ENCODE peak calls at places on chromosomes 13 and 19, in five cellular contexts. C is K562, V is HepG2, Z is GM12878, J is SK-N-SH. U is an unnamed sample.

GRCh38 chr13:108269601-108270328 is at the start of gene TNFSF13B:
- DNase-seq in J (peak; percentile 15), C (peak; percentile 9), V (peak; percentile 7), Z (peak; percentile 74), U (peak; percentile 60)

GRCh38 chr13:51643114-51643881 is 59.0 kb downstream of the WDFY2 start:
- DNase-seq in C (no peak), Z (no peak), J (no peak), V (peak; percentile 39), U (no peak)

GRCh38 chr13:38662362-38662761 is 24.5 kb upstream of the FREM2 start:
- DNase-seq in Z (no peak), C (no peak), J (no peak), V (no peak), U (no peak)

GRCh38 chr19:45051929-45052579 is 13.2 kb downstream of the CLASRP start:
- DNase-seq in C (no peak), Z (no peak), J (no peak), V (no peak), U (no peak)

GRCh38 chr19:22137791-22138190 is 59.0 kb downstream of the ZNF676 start:
- DNase-seq in Z (no peak), V (no peak), C (no peak), J (no peak), U (no peak)

GRCh38 chr19:41192574-41193419 is at the start of gene CYP2S1:
- DNase-seq in C (peak; percentile 86), J (no peak), V (no peak), Z (no peak), U (peak; percentile 85)

GRCh38 chr13:35496011-35496410 is 19.5 kb upstream of the MAB21L1 start:
- DNase-seq in V (no peak), Z (no peak), C (no peak), J (no peak), U (no peak)

GRCh38 chr19:41327499-41328156 is 17.7 kb downstream of the CCDC97 start:
- DNase-seq in V (no peak), J (peak; percentile 44), C (no peak), Z (no peak), U (no peak)

GRCh38 chr19:38336638-38337359 is 1.2 kb downstream of the CATSPERG start:
- DNase-seq in J (peak; percentile 90), V (peak; percentile 70), C (peak; percentile 94), Z (peak; percentile 88), U (peak; percentile 90)

GRCh38 chr19:44113784-44114390 is 688 bp downstream of the ZNF225 start:
- DNase-seq in Z (no peak), J (peak; percentile 30), C (peak; percentile 22), V (no peak), U (no peak)

GRCh38 chr19:31255863-31256600 is 93.2 kb downstream of the TSHZ3 start:
- DNase-seq in J (no peak), Z (no peak), C (no peak), V (no peak), U (peak; percentile 33)

GRCh38 chr13:26838821-26839220 is 78.2 kb upstream of the GPR12 start:
- DNase-seq in C (no peak), V (no peak), J (no peak), Z (no peak), U (no peak)

GRCh38 chr13:45436332-45436731 is 18.2 kb upstream of the SLC25A30 start:
- DNase-seq in V (no peak), C (no peak), Z (no peak), J (no peak), U (no peak)

GRCh38 chr13:108322206-108322824 is 52.8 kb downstream of the TNFSF13B start:
- DNase-seq in J (peak; percentile 36), Z (peak; percentile 9), C (peak; percentile 10), V (peak; percentile 23), U (no peak)

GRCh38 chr13:50421457-50422130 is 406.4 kb downstream of the KCNRG start:
- DNase-seq in J (no peak), C (no peak), Z (no peak), V (no peak), U (no peak)

GRCh38 chr19:57050863-57051262 is 68.9 kb upstream of the USP29 start:
- DNase-seq in V (no peak), C (no peak), J (no peak), Z (no peak), U (no peak)

GRCh38 chr19:50794074-50794777 is 4.0 kb downstream of the ACP4 start:
- DNase-seq in C (peak; percentile 84), V (no peak), Z (no peak), J (peak; percentile 70), U (no peak)

GRCh38 chr13:36493046-36493445 is 60.8 kb downstream of the CCNA1 start:
- DNase-seq in C (no peak), Z (no peak), J (no peak), V (no peak), U (no peak)

GRCh38 chr19:794989-795658 is 2.1 kb upstream of the PTBP1 start:
- DNase-seq in Z (no peak), C (no peak), V (no peak), J (no peak), U (peak; percentile 48)

GRCh38 chr19:5026706-5027273 is 57.9 kb downstream of the KDM4B start:
- DNase-seq in J (no peak), C (no peak), V (no peak), Z (no peak), U (no peak)

GRCh38 chr19:15161028-15161984 is 39.5 kb downstream of the NOTCH3 start:
- DNase-seq in V (peak; percentile 61), J (peak; percentile 55), Z (no peak), C (peak; percentile 74), U (no peak)

GRCh38 chr19:383922-384800 is 24.8 kb downstream of the C2CD4C start:
- DNase-seq in Z (peak; percentile 27), J (peak; percentile 84), V (peak; percentile 22), C (no peak), U (peak; percentile 41)

GRCh38 chr13:91112191-91112579 is 235.3 kb upstream of the MIR17HG start:
- DNase-seq in Z (no peak), J (no peak), V (no peak), C (no peak), U (no peak)

GRCh38 chr13:27619093-27619705 is 1.1 kb downstream of the LNX2 start:
- DNase-seq in V (peak; percentile 34), C (no peak), Z (no peak), J (no peak), U (no peak)

GRCh38 chr13:40653558-40654318 is 12.7 kb downstream of the FOXO1 start:
- DNase-seq in C (no peak), V (no peak), Z (no peak), J (no peak), U (no peak)

GRCh38 chr19:19388568-19389555 is 16.6 kb upstream of the GATAD2A start:
- DNase-seq in J (no peak), V (peak; percentile 38), Z (no peak), C (peak; percentile 49), U (no peak)

GRCh38 chr19:34330116-34330515 is 34.9 kb upstream of the GPI start:
- DNase-seq in C (no peak), J (no peak), Z (no peak), V (no peak), U (no peak)

GRCh38 chr19:41588497-41589209 is 12.7 kb downstream of the CEACAM21 start:
- DNase-seq in C (peak; percentile 29), Z (no peak), J (no peak), V (peak; percentile 15), U (no peak)

GRCh38 chr19:17687857-17688784 is at the start of gene UNC13A:
- DNase-seq in J (peak; percentile 96), C (peak; percentile 83), V (no peak), Z (no peak), U (no peak)

GRCh38 chr13:79775830-79776229 is 294.9 kb downstream of the NDFIP2 start:
- DNase-seq in C (no peak), Z (no peak), V (peak; percentile 38), J (no peak), U (no peak)

GRCh38 chr13:109297628-109298027 is 488.8 kb downstream of the IRS2 start:
- DNase-seq in Z (no peak), J (peak; percentile 36), C (no peak), V (no peak), U (no peak)

GRCh38 chr13:36211567-36211966 is 2.8 kb downstream of the SOHLH2 start:
- DNase-seq in Z (no peak), J (no peak), C (no peak), V (no peak), U (no peak)

GRCh38 chr19:49165111-49165750 is 7.6 kb downstream of the TRPM4 start:
- DNase-seq in V (no peak), J (no peak), Z (no peak), C (no peak), U (no peak)

GRCh38 chr13:31477961-31478360 is 261.4 kb upstream of the RXFP2 start:
- DNase-seq in C (no peak), Z (no peak), V (no peak), J (no peak), U (no peak)
- TF ChIP-seq YY1 in C (no peak), Z (no peak), V (no peak), J (no peak), U (no peak)

GRCh38 chr13:78600317-78600899 is 2.9 kb downstream of the POU4F1 start:
- DNase-seq in C (no peak), J (no peak), V (no peak), Z (no peak), U (no peak)

GRCh38 chr13:78601124-78601885 is 2.0 kb downstream of the POU4F1 start:
- DNase-seq in Z (no peak), V (no peak), C (no peak), J (peak; percentile 45), U (peak; percentile 65)

GRCh38 chr13:78601886-78602560 is 1.3 kb downstream of the POU4F1 start:
- DNase-seq in C (no peak), V (no peak), J (peak; percentile 54), Z (no peak), U (no peak)

GRCh38 chr13:78603240-78603947 is at the start of gene POU4F1:
- DNase-seq in V (peak; percentile 72), J (peak; percentile 90), Z (peak; percentile 19), C (peak; percentile 87), U (peak; percentile 90)

GRCh38 chr13:78602561-78603239 is 652 bp downstream of the POU4F1 start:
- DNase-seq in V (no peak), J (no peak), Z (no peak), C (peak; percentile 17), U (no peak)
- TF ChIP-seq GABPA in V (no peak), J (no peak), Z (no peak), C (no peak), U (no peak)

GRCh38 chr13:104854698-104855097 is 1680.8 kb downstream of the EFNB2 start:
- DNase-seq in C (no peak), Z (no peak), V (no peak), J (no peak), U (no peak)

GRCh38 chr13:104855581-104855980 is 1679.9 kb downstream of the EFNB2 start:
- DNase-seq in Z (no peak), C (no peak), V (no peak), J (peak; percentile 3), U (no peak)

GRCh38 chr13:104854007-104854406 is 1681.5 kb downstream of the EFNB2 start:
- DNase-seq in J (no peak), V (no peak), C (no peak), Z (no peak), U (no peak)
- TF ChIP-seq YY1 in J (no peak), V (no peak), C (no peak), Z (no peak), U (no peak)

DNA sequence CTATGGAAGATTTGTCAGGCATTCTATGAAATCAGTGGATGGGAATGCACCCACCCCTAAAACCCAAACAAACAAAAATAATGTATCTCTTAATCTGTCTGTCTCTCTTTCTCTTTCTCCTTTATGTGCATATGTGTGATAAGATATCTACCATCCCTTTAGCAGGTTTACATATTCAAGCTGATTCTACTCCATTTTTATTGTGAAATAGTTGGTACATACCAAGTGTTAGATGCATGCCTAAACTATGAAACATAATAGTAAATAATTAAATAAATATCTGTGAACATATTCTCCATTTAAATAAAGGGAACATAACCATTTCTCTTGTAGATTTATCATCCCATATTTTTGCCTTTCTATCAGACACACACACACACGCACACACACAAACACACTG is 121.8 kb upstream of the PCDH9 start:
- DNase-seq in Z (no peak), V (no peak), J (no peak), C (no peak), U (no peak)
- TF ChIP-seq GABPA in Z (no peak), V (no peak), J (no peak), C (no peak), U (no peak)

U was measured in H1.